ENCODE peak calls at places on chromosomes 16 and 17, in five cellular contexts. One of them, this sample, is unnamed.

GRCh38 chr17:39767147-39767546 is 29.4 kb downstream of the GRB7 start:
- DNase-seq in lower lobe of right lung: no peak
- DNase-seq in spleen: no peak
- DNase-seq in testis: no peak
- DNase-seq in aorta: no peak
- DNase-seq in this sample: no peak

GRCh38 chr17:47620503-47621245 is 29.0 kb upstream of the KPNB1 start:
- DNase-seq in lower lobe of right lung: no peak
- DNase-seq in spleen: no peak
- DNase-seq in testis: no peak
- DNase-seq in aorta: no peak
- DNase-seq in this sample: no peak

GRCh38 chr16:27458987-27459688 is 57.2 kb downstream of the IL21R start:
- DNase-seq in lower lobe of right lung: no peak
- DNase-seq in spleen: no peak
- DNase-seq in testis: no peak
- DNase-seq in aorta: no peak
- DNase-seq in this sample: no peak

GRCh38 chr16:75264999-75265910 is 13.8 kb upstream of the BCAR1 start:
- DNase-seq in lower lobe of right lung: peak; percentile 63
- DNase-seq in spleen: no peak
- DNase-seq in testis: no peak
- DNase-seq in aorta: peak; percentile 68
- DNase-seq in this sample: no peak

GRCh38 chr16:84040823-84041391 is 1.7 kb downstream of the SLC38A8 start:
- DNase-seq in lower lobe of right lung: peak; percentile 28
- DNase-seq in spleen: peak; percentile 52
- DNase-seq in testis: no peak
- DNase-seq in aorta: no peak
- DNase-seq in this sample: no peak

GRCh38 chr16:76176616-76177015 is 100.6 kb upstream of the CNTNAP4 start:
- DNase-seq in lower lobe of right lung: no peak
- DNase-seq in spleen: no peak
- DNase-seq in testis: no peak
- DNase-seq in aorta: no peak
- DNase-seq in this sample: no peak

GRCh38 chr16:89373355-89374110 is 116.8 kb downstream of the ANKRD11 start:
- DNase-seq in lower lobe of right lung: no peak
- DNase-seq in spleen: no peak
- DNase-seq in testis: no peak
- DNase-seq in aorta: peak; percentile 86
- DNase-seq in this sample: no peak

GRCh38 chr17:48601528-48602430 is 3.0 kb downstream of the HOXB6 start:
- DNase-seq in lower lobe of right lung: no peak
- DNase-seq in spleen: no peak
- DNase-seq in testis: no peak
- DNase-seq in aorta: no peak
- DNase-seq in this sample: no peak

GRCh38 chr17:27244481-27245223 is 49.3 kb upstream of the WSB1 start:
- DNase-seq in lower lobe of right lung: peak; percentile 80
- DNase-seq in spleen: peak; percentile 90
- DNase-seq in testis: peak; percentile 73
- DNase-seq in aorta: peak; percentile 80
- DNase-seq in this sample: peak; percentile 87

GRCh38 chr17:79951361-79952264 is 84.1 kb downstream of the TBC1D16 start:
- DNase-seq in lower lobe of right lung: peak; percentile 78
- DNase-seq in spleen: no peak
- DNase-seq in testis: peak; percentile 43
- DNase-seq in aorta: peak; percentile 71
- DNase-seq in this sample: peak; percentile 61

GRCh38 chr16:85037050-85037410 is 9.4 kb downstream of the KIAA0513 start:
- DNase-seq in lower lobe of right lung: no peak
- DNase-seq in spleen: no peak
- DNase-seq in testis: no peak
- DNase-seq in aorta: no peak
- DNase-seq in this sample: peak; percentile 36

GRCh38 chr16:67858448-67858993 is 11.0 kb upstream of the CENPT start:
- DNase-seq in lower lobe of right lung: no peak
- DNase-seq in spleen: no peak
- DNase-seq in testis: no peak
- DNase-seq in aorta: no peak
- DNase-seq in this sample: no peak

GRCh38 chr16:11742536-11743307 is at the start of gene TXNDC11:
- DNase-seq in lower lobe of right lung: peak; percentile 100
- DNase-seq in spleen: peak; percentile 100
- DNase-seq in testis: peak; percentile 99
- DNase-seq in aorta: peak; percentile 99
- DNase-seq in this sample: peak; percentile 93

GRCh38 chr17:10126554-10127493 is 71.6 kb downstream of the GAS7 start:
- DNase-seq in lower lobe of right lung: no peak
- DNase-seq in spleen: no peak
- DNase-seq in testis: peak; percentile 40
- DNase-seq in aorta: no peak
- DNase-seq in this sample: no peak

GRCh38 chr16:47503936-47504335 is 42.8 kb downstream of the PHKB start:
- DNase-seq in lower lobe of right lung: no peak
- DNase-seq in spleen: no peak
- DNase-seq in testis: no peak
- DNase-seq in aorta: no peak
- DNase-seq in this sample: peak; percentile 16

GRCh38 chr17:29115906-29116651 is 64.1 kb downstream of the MYO18A start:
- DNase-seq in lower lobe of right lung: no peak
- DNase-seq in spleen: no peak
- DNase-seq in testis: peak; percentile 41
- DNase-seq in aorta: no peak
- DNase-seq in this sample: no peak

GRCh38 chr17:59757043-59757824 is 49.8 kb downstream of the VMP1 start:
- DNase-seq in lower lobe of right lung: no peak
- DNase-seq in spleen: no peak
- DNase-seq in testis: no peak
- DNase-seq in aorta: no peak
- DNase-seq in this sample: no peak

GRCh38 chr16:85460252-85460982 is 152.7 kb upstream of the GSE1 start:
- DNase-seq in lower lobe of right lung: no peak
- DNase-seq in spleen: no peak
- DNase-seq in testis: peak; percentile 81
- DNase-seq in aorta: no peak
- DNase-seq in this sample: no peak

DNA sequence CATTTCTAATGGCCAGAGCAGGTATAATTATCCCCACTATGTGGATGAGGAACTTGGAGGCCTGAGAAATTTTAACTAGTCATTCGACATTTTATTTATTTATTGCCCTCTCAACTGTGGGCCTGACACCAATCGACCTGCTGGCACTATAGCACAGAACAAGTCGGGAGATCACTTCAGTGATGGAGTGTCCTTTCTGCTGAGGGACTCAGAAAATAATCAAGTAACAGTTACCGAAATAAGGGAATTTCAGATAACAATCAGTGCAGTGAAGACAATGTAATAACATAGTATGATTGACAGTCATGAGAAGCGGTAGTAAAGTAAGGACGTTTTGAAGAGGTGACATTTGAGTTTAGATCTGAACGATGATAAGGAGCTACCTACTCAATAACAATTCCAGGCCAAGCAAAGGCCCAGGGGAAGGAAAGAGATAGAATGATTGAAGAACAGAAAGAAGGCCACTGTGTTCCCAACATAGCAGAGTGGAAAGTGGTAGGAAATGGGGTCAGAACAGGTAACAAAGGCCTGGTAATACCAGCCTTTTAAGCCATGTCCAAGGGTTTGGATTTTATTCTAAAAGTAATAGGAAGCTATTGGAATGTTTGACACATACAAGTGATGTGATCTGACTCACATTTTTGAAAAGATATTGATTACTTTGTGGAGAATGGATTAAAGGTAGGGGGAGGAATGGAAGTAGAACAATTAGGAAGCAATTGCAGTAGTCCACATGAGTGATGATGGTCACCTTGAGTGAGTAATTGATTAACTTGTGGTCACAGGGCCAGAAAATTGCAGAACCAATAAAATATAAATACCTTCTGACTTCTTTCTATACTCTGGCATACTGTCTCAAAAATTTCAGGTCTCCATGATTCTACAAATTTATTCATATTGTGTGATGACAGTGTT is 1.4 kb downstream of the STXBP4 start:
- DNase-seq in lower lobe of right lung: no peak
- DNase-seq in spleen: no peak
- DNase-seq in testis: no peak
- DNase-seq in aorta: no peak
- DNase-seq in this sample: no peak
- H3K4me3 ChIP-seq in lower lobe of right lung: peak overlapping the region; percentile 84
- H3K4me3 ChIP-seq in spleen: peak overlapping the region; percentile 85
- H3K4me3 ChIP-seq in testis: no peak overlapping the region
- H3K4me3 ChIP-seq in aorta: no peak overlapping the region
- H3K4me3 ChIP-seq in this sample: peak overlapping the region; percentile 91

DNA sequence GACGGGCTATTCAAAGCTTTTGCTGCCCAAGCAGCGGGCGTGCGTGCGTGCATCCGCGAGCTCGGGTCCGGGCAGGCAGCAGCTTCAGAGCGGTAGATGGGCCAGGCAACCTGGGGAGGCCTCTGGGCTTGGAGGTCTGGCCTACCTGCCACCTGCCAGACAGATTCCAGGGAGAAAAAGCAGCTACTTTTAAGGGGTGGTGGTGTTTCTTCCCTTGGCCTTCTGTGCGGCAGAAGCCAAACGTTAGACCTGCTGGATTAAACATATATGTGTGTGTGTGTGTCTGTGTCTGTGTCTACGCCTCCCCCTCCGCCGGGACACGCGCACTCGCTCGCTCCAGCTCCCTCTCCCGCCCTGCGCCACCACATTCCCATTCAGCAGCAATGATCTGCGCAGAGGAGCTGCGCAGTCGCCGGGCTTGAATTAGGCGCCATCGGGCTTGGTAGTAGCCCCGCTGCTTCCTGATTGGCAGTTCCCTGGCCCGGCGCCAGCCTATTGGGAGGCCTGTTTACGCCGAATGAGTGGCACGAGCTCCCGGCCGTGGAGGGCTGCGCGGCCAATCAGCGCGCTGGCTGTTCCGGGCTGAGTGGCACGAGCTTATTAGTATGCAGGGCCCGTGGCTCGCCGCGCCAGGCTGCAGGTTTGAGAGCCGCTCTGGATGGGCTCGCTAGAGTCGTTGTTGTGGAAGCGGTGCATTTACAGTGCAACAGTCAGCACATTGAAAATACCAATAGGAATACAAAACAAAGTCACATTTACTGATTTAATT is at the start of gene BAHCC1:
- DNase-seq in lower lobe of right lung: peak; percentile 100
- DNase-seq in spleen: peak; percentile 96
- DNase-seq in testis: peak; percentile 100
- DNase-seq in aorta: peak; percentile 100
- DNase-seq in this sample: peak; percentile 99
- H3K4me3 ChIP-seq in lower lobe of right lung: peak within 1 kb of the TSS; percentile 74
- H3K4me3 ChIP-seq in spleen: peak within 1 kb of the TSS; percentile 79
- H3K4me3 ChIP-seq in testis: peak within 1 kb of the TSS; percentile 57
- H3K4me3 ChIP-seq in aorta: peak within 1 kb of the TSS; percentile 76
- H3K4me3 ChIP-seq in this sample: peak within 1 kb of the TSS; percentile 67

GRCh38 chr17:18009609-18010420 is 29.2 kb downstream of the ATPAF2 start:
- DNase-seq in lower lobe of right lung: no peak
- DNase-seq in spleen: no peak
- DNase-seq in testis: no peak
- DNase-seq in aorta: no peak
- DNase-seq in this sample: no peak
- H3K4me3 ChIP-seq in lower lobe of right lung: no peak overlapping the region
- H3K4me3 ChIP-seq in spleen: no peak overlapping the region
- H3K4me3 ChIP-seq in testis: no peak overlapping the region
- H3K4me3 ChIP-seq in aorta: no peak overlapping the region
- H3K4me3 ChIP-seq in this sample: no peak overlapping the region

GRCh38 chr17:3888343-3889171 is 4.3 kb downstream of the CAMKK1 start:
- DNase-seq in lower lobe of right lung: no peak
- DNase-seq in spleen: no peak
- DNase-seq in testis: peak; percentile 87
- DNase-seq in aorta: peak; percentile 81
- DNase-seq in this sample: peak; percentile 67
- H3K4me3 ChIP-seq in lower lobe of right lung: no peak overlapping the region
- H3K4me3 ChIP-seq in spleen: no peak overlapping the region
- H3K4me3 ChIP-seq in testis: no peak overlapping the region
- H3K4me3 ChIP-seq in aorta: no peak overlapping the region
- H3K4me3 ChIP-seq in this sample: no peak overlapping the region

DNA sequence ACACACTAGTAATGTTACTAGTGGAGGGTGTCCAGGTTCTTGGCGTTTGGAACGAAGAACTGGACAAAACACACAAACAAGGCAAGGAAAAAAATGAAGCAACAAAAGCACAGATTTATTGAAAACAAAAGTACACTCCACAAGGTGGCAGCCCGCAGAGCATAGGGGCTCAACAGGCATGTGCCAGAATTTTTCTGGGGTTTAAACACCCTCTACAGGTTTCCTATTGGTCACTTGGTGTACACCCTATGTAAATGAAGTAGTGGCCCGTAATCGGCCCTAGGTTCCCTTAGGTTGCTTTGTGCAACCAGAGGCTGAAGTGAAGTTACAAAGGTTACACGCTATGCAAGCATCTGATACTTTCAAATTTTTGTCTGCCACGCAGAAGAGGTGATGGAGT is 8.1 kb downstream of the OR2C1 start:
- DNase-seq in lower lobe of right lung: no peak
- DNase-seq in spleen: no peak
- DNase-seq in testis: no peak
- DNase-seq in aorta: no peak
- DNase-seq in this sample: no peak
- H3K4me3 ChIP-seq in lower lobe of right lung: no peak overlapping the region
- H3K4me3 ChIP-seq in spleen: no peak overlapping the region
- H3K4me3 ChIP-seq in testis: no peak overlapping the region
- H3K4me3 ChIP-seq in aorta: no peak overlapping the region
- H3K4me3 ChIP-seq in this sample: no peak overlapping the region